ENCODE peak calls at places on chromosome 12, in six cellular contexts. I is neural crest cell; E is activated CD8-positive, alpha-beta T cell treated with anti-CD3 and anti-CD28 coated beads, Interleukin-2, amount 10 ng/mL, durations not matched to agents 7 days and 5 days; W is GM13976; Z is foreskin fibroblast; Q is GDM1. A is an unnamed sample.

GRCh38 chr12:110224379-110225304 is 56.4 kb upstream of the ATP2A2 start:
- DNase-seq in I (no peak), E (no peak), W (no peak), Z (peak; percentile 64), Q (no peak), A (no peak)

GRCh38 chr12:6758511-6758910 is 5.6 kb upstream of the MLF2 start:
- DNase-seq in I (no peak), E (no peak), W (no peak), Z (no peak), Q (no peak), A (no peak)

GRCh38 chr12:92107094-92107493 is 38.6 kb downstream of the BTG1 start:
- DNase-seq in I (no peak), E (no peak), W (no peak), Z (no peak), Q (no peak), A (no peak)

GRCh38 chr12:64946132-64946829 is 121.8 kb downstream of the TBC1D30 start:
- DNase-seq in I (peak; percentile 32), E (no peak), W (no peak), Z (no peak), Q (no peak), A (no peak)

GRCh38 chr12:92330654-92331053 is 185.0 kb upstream of the BTG1 start:
- DNase-seq in I (no peak), E (no peak), W (no peak), Z (no peak), Q (no peak), A (no peak)

GRCh38 chr12:14322403-14322802 is 43.1 kb upstream of the ATF7IP start:
- DNase-seq in I (no peak), E (no peak), W (no peak), Z (no peak), Q (no peak), A (no peak)

GRCh38 chr12:96400631-96401060 is 407 bp upstream of the CDK17 start:
- DNase-seq in I (no peak), E (no peak), W (peak; percentile 24), Z (no peak), Q (peak; percentile 30), A (no peak)

GRCh38 chr12:125113800-125114199 is 48.6 kb downstream of the AACS start:
- DNase-seq in I (no peak), E (no peak), W (no peak), Z (no peak), Q (no peak), A (no peak)

GRCh38 chr12:57523706-57524614 is 1.3 kb downstream of the MBD6 start:
- DNase-seq in I (no peak), E (no peak), W (peak; percentile 55), Z (no peak), Q (no peak), A (no peak)

GRCh38 chr12:52741378-52742195 is 35.6 kb downstream of the KRT76 start:
- DNase-seq in I (peak; percentile 81), E (peak; percentile 85), W (peak; percentile 71), Z (peak; percentile 23), Q (peak; percentile 32), A (peak; percentile 72)

GRCh38 chr12:19847294-19848059 is 408.2 kb downstream of the AEBP2 start:
- DNase-seq in I (no peak), E (no peak), W (no peak), Z (no peak), Q (no peak), A (no peak)

GRCh38 chr12:11731455-11731854 is 82.0 kb downstream of the ETV6 start:
- DNase-seq in I (no peak), E (no peak), W (no peak), Z (no peak), Q (no peak), A (no peak)

A was measured in HEK293T.